ENCODE peak calls at places on chromosomes 1 and 21, in four cellular contexts. One of them, this sample, is unnamed.

GRCh38 chr1:77539510-77540142 is 142.8 kb downstream of the ZZZ3 start:
- DNase-seq in T-helper 1 cell: no peak
- DNase-seq in iris pigment epithelial cell: peak; percentile 89
- DNase-seq in C1 segment of cervical spinal cord: no peak
- DNase-seq in this sample: no peak

GRCh38 chr1:25120286-25120685 is 112.0 kb downstream of the SYF2 start:
- DNase-seq in T-helper 1 cell: no peak
- DNase-seq in C1 segment of cervical spinal cord: no peak
- DNase-seq in iris pigment epithelial cell: no peak
- DNase-seq in this sample: no peak

GRCh38 chr1:53959664-53960250 is 13.6 kb downstream of the LRRC42 start:
- DNase-seq in T-helper 1 cell: peak; percentile 40
- DNase-seq in iris pigment epithelial cell: no peak
- DNase-seq in C1 segment of cervical spinal cord: no peak
- DNase-seq in this sample: no peak

GRCh38 chr21:44911384-44912157 is 9.1 kb downstream of the ITGB2 start:
- DNase-seq in iris pigment epithelial cell: no peak
- DNase-seq in C1 segment of cervical spinal cord: peak; percentile 85
- DNase-seq in T-helper 1 cell: peak; percentile 87
- DNase-seq in this sample: peak; percentile 45

GRCh38 chr1:193412748-193413147 is 226.3 kb upstream of the B3GALT2 start:
- DNase-seq in T-helper 1 cell: peak; percentile 31
- DNase-seq in iris pigment epithelial cell: no peak
- DNase-seq in C1 segment of cervical spinal cord: no peak
- DNase-seq in this sample: no peak

GRCh38 chr1:10696977-10697376 is 99.5 kb downstream of the CASZ1 start:
- DNase-seq in C1 segment of cervical spinal cord: no peak
- DNase-seq in iris pigment epithelial cell: peak; percentile 58
- DNase-seq in T-helper 1 cell: no peak
- DNase-seq in this sample: no peak

GRCh38 chr1:62144238-62144831 is 50.3 kb upstream of the L1TD1 start:
- DNase-seq in T-helper 1 cell: peak; percentile 29
- DNase-seq in C1 segment of cervical spinal cord: no peak
- DNase-seq in iris pigment epithelial cell: peak; percentile 55
- DNase-seq in this sample: no peak

GRCh38 chr1:185670187-185670627 is 64.0 kb upstream of the HMCN1 start:
- DNase-seq in T-helper 1 cell: peak; percentile 52
- DNase-seq in C1 segment of cervical spinal cord: no peak
- DNase-seq in iris pigment epithelial cell: peak; percentile 70
- DNase-seq in this sample: no peak

GRCh38 chr1:97461782-97462181 is 459.1 kb downstream of the DPYD start:
- DNase-seq in C1 segment of cervical spinal cord: no peak
- DNase-seq in iris pigment epithelial cell: no peak
- DNase-seq in T-helper 1 cell: no peak
- DNase-seq in this sample: no peak

GRCh38 chr1:180923024-180923841 is 10.5 kb downstream of the KIAA1614 start:
- DNase-seq in T-helper 1 cell: no peak
- DNase-seq in iris pigment epithelial cell: peak; percentile 33
- DNase-seq in C1 segment of cervical spinal cord: no peak
- DNase-seq in this sample: no peak

GRCh38 chr1:173297798-173298391 is 90.8 kb upstream of the TNFSF4 start:
- DNase-seq in C1 segment of cervical spinal cord: no peak
- DNase-seq in T-helper 1 cell: peak; percentile 33
- DNase-seq in iris pigment epithelial cell: no peak
- DNase-seq in this sample: no peak

GRCh38 chr1:119783354-119784126 is 14.8 kb upstream of the HMGCS2 start:
- DNase-seq in T-helper 1 cell: no peak
- DNase-seq in C1 segment of cervical spinal cord: no peak
- DNase-seq in iris pigment epithelial cell: peak; percentile 77
- DNase-seq in this sample: no peak

GRCh38 chr21:15625363-15625762 is 104.4 kb upstream of the USP25 start:
- DNase-seq in iris pigment epithelial cell: no peak
- DNase-seq in C1 segment of cervical spinal cord: no peak
- DNase-seq in T-helper 1 cell: no peak
- DNase-seq in this sample: no peak

GRCh38 chr1:156895927-156896326 is 2.4 kb downstream of the PEAR1 start:
- DNase-seq in iris pigment epithelial cell: no peak
- DNase-seq in C1 segment of cervical spinal cord: no peak
- DNase-seq in T-helper 1 cell: no peak
- DNase-seq in this sample: no peak

GRCh38 chr1:46400398-46400797 is 6.3 kb downstream of the FAAH start:
- DNase-seq in iris pigment epithelial cell: no peak
- DNase-seq in T-helper 1 cell: no peak
- DNase-seq in C1 segment of cervical spinal cord: no peak
- DNase-seq in this sample: no peak

GRCh38 chr1:169472759-169473158 is 13.0 kb downstream of the SLC19A2 start:
- DNase-seq in T-helper 1 cell: no peak
- DNase-seq in iris pigment epithelial cell: peak; percentile 50
- DNase-seq in C1 segment of cervical spinal cord: no peak
- DNase-seq in this sample: no peak

GRCh38 chr1:193537266-193538003 is 351.0 kb upstream of the B3GALT2 start:
- DNase-seq in C1 segment of cervical spinal cord: no peak
- DNase-seq in iris pigment epithelial cell: no peak
- DNase-seq in T-helper 1 cell: peak; percentile 91
- DNase-seq in this sample: no peak

GRCh38 chr1:65687435-65688214 is 105.1 kb upstream of the PDE4B start:
- DNase-seq in C1 segment of cervical spinal cord: peak; percentile 79
- DNase-seq in iris pigment epithelial cell: peak; percentile 53
- DNase-seq in T-helper 1 cell: peak; percentile 62
- DNase-seq in this sample: peak; percentile 83

GRCh38 chr1:244833734-244834595 is 1.5 kb upstream of the COX20 start:
- DNase-seq in T-helper 1 cell: peak; percentile 70
- DNase-seq in iris pigment epithelial cell: peak; percentile 78
- DNase-seq in C1 segment of cervical spinal cord: peak; percentile 38
- DNase-seq in this sample: peak; percentile 57